ENCODE peak calls at places on chromosomes 11 and 22, in seven cellular contexts. C is A549, W is transverse colon, Y is H1, S is stomach, T is sigmoid colon, I is ovary. R is an unnamed sample.

GRCh38 chr11:130817608-130817944 is 98.7 kb downstream of the SNX19 start:
- DNase-seq in T (no peak), Y (no peak), W (no peak), C (no peak), I (no peak), S (no peak), R (no peak)

GRCh38 chr11:126680109-126680508 is 320.5 kb downstream of the KIRREL3 start:
- DNase-seq in W (no peak), T (no peak), C (no peak), I (no peak), S (no peak), Y (no peak), R (no peak)

GRCh38 chr11:120956710-120957500 is 67.0 kb upstream of the TBCEL start:
- DNase-seq in Y (peak), S (no peak), I (no peak), C (no peak), T (no peak), W (no peak), R (no peak)

GRCh38 chr11:39374963-39375698 is 2084.3 kb downstream of the LRRC4C start:
- DNase-seq in W (no peak), S (no peak), Y (no peak), C (peak), I (no peak), T (no peak), R (no peak)

GRCh38 chr11:116112031-116112935 is 608.1 kb upstream of the CADM1 start:
- DNase-seq in Y (no peak), W (no peak), S (no peak), T (no peak), I (no peak), C (no peak), R (no peak)

GRCh38 chr11:116230453-116230852 is 542.3 kb downstream of the BUD13 start:
- DNase-seq in T (no peak), Y (no peak), C (no peak), I (no peak), S (no peak), W (no peak), R (no peak)

GRCh38 chr11:73972620-73973449 is 9.8 kb downstream of the UCP2 start:
- DNase-seq in I (no peak), T (peak), W (no peak), Y (no peak), S (no peak), C (no peak), R (no peak)

GRCh38 chr11:65853249-65853979 is 4.6 kb downstream of the CFL1 start:
- DNase-seq in S (no peak), W (peak), T (peak), C (no peak), I (peak), Y (no peak), R (peak)

GRCh38 chr11:73334244-73335203 is 26.4 kb downstream of the ARHGEF17 start:
- DNase-seq in W (peak), S (peak), T (peak), Y (no peak), I (peak), C (peak), R (peak)

GRCh38 chr11:2318123-2318522 is 16.3 kb downstream of the TSPAN32 start:
- DNase-seq in T (peak), Y (no peak), I (no peak), S (no peak), C (no peak), W (no peak), R (peak)

DNA sequence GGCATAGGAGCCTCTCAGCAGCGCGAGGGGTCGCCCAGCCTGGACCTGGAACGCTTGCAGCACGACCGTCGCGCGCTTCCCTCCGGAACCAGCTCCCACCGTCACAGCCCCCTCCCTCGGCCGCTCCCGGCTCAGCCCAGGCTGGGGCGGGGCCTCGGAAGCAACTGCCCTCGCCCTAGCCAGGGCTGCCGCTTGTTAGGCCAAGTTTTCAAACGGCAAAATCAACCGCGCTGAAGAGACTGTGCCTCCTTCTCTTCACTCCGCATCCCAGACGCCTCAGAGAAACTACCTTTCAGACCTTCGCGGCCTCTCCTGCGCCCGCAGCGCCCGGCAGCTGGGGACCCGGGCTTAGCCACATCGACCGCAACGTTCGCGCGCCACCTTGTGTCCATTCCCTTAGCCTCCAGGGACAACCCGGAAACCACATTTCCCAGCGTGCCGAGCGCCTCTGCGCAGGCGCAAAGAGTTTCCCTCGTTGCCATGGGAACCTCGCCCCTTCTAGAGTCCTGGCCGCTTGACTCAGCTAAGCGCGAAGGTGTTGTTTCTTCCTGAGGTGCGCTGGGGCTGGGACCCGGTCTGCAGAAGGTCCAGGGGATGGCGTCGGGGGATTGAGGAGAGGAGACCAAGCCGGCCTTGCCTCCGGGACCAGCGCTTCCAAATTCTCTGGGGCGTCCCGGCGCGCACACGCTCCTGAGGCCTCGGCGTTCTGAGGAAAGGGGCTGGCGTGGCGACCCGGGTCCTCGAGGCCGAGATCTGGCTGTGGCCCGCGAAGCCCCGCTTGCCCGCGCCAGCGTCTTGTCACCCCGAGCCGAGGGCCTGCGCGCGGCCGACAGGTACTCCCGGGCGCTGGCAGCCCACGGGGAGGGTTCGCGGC is 14.3 kb downstream of the SSH3 start:
- DNase-seq in I (peak), S (peak), C (peak), W (peak), Y (peak), T (peak), R (peak)
- TF ChIP-seq EP300 in I (no peak), S (no peak), C (no peak), W (no peak), Y (no peak), T (no peak), R (no peak)

GRCh38 chr22:42808516-42808915 is 48.6 kb downstream of the ARFGAP3 start:
- DNase-seq in T (no peak), Y (no peak), W (no peak), I (no peak), S (no peak), C (no peak), R (no peak)

GRCh38 chr22:42805998-42806481 is 51.0 kb downstream of the ARFGAP3 start:
- DNase-seq in Y (peak), I (no peak), S (peak), C (no peak), T (no peak), W (no peak), R (no peak)

GRCh38 chr22:42807185-42807584 is 49.9 kb downstream of the ARFGAP3 start:
- DNase-seq in S (no peak), I (no peak), Y (no peak), T (no peak), C (no peak), W (no peak), R (peak)

GRCh38 chr22:42803454-42803853 is 53.6 kb downstream of the ARFGAP3 start:
- DNase-seq in S (peak), T (peak), W (no peak), C (no peak), I (peak), Y (no peak), R (peak)

GRCh38 chr22:42805016-42805997 is 51.8 kb downstream of the ARFGAP3 start:
- DNase-seq in Y (no peak), T (peak), S (peak), C (no peak), I (peak), W (no peak), R (peak)
- H3K27ac ChIP-seq in Y (peak), T (peak), S (peak), C (peak), I (no peak), W (peak), R (peak)

DNA sequence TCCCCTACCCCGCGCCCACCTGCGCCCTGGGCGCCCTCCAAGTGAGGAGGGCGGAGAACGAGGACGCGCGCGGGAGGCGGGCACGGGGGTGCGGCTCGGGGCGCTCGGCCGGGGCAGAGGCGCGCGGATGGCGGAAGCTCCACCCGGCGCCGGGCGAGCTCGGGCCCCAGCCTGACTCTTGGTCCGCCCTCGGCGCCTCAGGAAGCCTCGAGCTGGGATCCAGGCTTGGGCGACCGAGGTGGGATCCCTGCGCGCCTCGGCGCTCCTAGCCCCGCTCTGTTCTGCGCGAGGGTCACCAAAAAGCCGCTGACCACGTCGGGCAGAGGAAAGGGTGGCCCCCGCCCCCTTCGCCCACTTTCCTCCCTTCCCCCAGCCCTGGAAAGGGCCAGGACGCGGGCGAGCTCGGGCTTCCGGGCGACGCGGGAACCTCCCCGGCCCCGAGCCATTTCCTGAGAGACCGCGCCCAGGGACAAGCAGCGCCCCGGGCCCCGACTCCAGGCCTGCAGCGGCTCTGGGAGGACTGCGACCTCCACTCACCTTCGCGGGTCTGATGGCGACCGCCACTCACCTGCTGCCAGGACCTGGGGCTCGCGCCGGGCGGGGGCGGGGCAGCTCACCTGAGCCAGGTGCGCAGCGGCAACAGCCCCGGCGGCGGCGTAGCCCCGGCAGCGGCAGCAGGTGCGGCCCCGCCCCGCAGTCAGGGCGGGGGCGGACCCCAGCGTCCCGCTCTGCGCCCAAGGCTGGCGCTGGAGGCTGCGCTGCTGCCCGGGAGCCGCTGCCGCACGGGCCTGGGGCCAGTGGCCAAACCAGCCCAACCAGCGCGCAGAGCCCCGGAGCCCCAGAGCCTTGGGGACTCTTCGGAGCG is 2.2 kb upstream of the SIGIRR start:
- DNase-seq in S (peak), C (no peak), T (no peak), W (peak), Y (peak), I (no peak), R (no peak)
- TF ChIP-seq EP300 in S (no peak), C (no peak), T (no peak), W (no peak), Y (no peak), I (no peak), R (no peak)

GRCh38 chr11:117961896-117962295 is 24.3 kb upstream of the IL10RA start:
- DNase-seq in Y (no peak), T (no peak), I (no peak), W (no peak), C (no peak), S (no peak), R (no peak)
- H3K27ac ChIP-seq in Y (no peak), T (no peak), I (no peak), W (no peak), C (no peak), S (no peak), R (no peak)

GRCh38 chr11:119000906-119001305 is 3.0 kb downstream of the CENATAC start:
- DNase-seq in S (no peak), C (no peak), T (no peak), Y (no peak), I (no peak), W (no peak), R (no peak)

GRCh38 chr11:118998822-118999221 is 884 bp downstream of the CENATAC start:
- DNase-seq in W (no peak), I (no peak), Y (no peak), C (peak), T (no peak), S (peak), R (no peak)

GRCh38 chr11:118996926-118997626 is 862 bp upstream of the CENATAC start:
- DNase-seq in I (no peak), S (no peak), Y (no peak), C (peak), T (no peak), W (no peak), R (no peak)

GRCh38 chr11:118998388-118998717 is 415 bp downstream of the CENATAC start:
- DNase-seq in W (peak), T (no peak), Y (no peak), I (no peak), S (no peak), C (no peak), R (no peak)

GRCh38 chr11:118997627-118998387 is at the start of gene CENATAC:
- DNase-seq in C (peak), S (peak), I (peak), Y (peak), W (peak), T (peak), R (peak)
- TF ChIP-seq EP300 in C (no peak), S (no peak), I (no peak), Y (no peak), W (no peak), T (no peak), R (no peak)

DNA sequence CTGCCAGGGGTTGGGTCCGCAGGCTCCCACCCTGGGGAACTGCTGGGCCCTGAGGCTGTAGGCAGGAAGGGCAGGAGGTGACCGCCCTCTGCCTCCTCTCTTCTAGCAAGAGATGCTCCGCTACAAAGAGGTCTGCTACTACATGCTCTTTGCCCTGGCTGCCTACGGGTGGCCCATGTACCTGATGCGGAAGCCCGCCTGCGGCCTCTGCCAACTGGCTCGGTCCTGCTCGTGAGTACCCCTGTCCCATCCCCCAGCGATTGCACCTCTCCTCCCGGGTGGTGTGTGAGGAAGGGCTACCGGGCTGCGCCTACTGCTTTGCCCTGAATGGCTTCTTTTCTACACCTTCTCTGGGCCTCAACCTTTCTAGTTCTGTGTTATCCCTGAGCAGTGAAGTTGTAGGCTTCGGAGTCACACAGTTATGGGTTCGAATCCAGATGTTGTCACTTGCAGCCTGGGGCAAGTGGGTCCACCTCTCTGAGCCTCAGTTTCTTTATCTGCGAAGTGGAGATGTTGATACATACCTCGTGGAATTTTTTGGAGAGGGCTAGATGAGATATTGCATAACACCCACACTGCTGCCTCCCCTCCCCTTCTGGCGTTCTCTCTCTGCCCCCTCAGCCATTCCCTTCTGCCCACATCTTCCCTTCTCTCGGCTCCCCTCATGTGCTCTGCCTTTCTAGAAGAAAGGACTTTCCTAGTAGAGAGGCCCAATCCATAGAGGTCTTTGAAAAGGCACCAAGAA is 21.1 kb upstream of the MYRF start:
- DNase-seq in S (no peak), W (no peak), Y (no peak), C (no peak), I (no peak), T (no peak), R (no peak)
- H3K27ac ChIP-seq in S (no peak), W (no peak), Y (no peak), C (no peak), I (no peak), T (peak), R (no peak)

DNA sequence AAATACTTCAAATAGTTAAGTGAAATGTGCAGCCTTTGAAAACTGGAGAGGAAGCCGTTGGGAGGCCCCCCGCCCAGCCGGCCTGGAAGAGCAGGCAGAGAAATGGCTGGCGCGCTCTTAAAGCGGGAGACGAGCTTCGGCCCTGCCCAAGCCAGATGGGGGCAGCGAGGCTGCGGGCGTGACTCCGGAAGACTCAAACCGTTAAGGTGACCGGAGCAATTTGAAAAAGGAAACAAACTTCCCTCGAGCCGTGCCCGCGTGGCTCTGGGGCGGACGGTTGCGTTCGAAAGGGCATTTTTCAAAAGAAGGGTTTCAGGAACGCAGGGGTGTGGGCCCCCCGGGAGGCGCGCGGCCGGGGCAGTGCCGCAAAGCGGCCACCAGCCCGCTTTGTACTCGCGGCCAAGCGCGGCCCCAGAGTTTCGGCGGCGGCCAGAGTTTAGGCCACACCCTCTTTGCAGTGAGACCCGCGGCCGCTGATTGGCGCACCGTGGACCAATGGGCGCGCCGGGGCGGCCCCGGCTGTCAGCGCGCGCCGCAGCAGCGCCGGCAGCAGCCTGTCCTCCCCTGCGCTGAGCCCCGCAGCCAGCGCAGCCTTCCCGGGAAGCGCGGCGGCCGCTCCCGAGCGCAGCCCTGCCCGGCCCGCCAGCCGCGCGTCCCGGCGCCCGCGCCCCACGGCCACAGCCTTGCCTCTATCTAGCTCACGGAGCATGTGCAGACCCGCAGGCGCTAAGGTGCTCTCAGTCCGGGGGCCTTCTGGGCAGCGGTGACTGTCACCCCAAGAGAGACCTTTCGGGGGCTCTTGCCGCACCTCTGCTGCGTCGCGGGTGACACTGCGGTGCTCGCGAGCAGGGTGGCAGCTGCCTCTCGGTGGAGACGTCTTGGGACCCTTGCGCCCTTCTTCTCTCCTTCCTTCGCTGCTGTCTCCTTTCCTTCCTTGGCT is at the start of gene NAV2:
- DNase-seq in Y (peak), S (peak), W (peak), T (peak), C (peak), I (peak), R (peak)
- TF ChIP-seq EP300 in Y (no peak), S (peak), W (no peak), T (peak), C (no peak), I (no peak), R (no peak)

DNA sequence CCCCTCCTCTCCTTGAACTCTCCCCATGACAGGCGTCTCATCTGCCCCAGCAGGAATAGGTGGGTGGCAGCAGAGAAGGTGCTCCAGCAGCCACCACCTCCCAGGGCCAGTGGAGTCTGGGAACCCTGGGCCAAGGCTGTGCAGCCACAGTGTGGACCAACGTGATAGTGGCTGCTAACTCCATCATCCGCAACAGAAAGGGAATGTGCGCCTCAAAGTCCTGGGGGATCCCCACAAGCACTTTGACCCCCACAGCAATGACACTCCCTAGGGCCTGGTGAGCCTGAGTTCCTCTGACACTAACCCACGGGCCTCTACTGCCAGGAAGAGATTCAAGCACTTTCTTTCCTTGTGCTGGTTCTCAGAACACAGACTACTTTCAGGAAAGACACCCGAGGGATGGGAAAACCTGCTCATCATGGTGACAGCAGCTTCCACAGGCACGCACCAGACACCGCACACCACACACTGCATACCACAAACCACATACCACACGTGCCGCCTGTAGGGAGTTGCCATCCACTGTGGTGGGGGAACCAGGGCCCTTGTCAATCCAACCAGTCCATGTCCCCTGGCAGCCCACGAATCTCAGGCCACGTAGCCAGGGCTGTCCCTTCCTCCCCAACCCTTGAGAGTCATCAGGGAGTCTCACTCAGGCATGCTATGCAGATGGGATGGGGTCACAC is 3.4 kb upstream of the SLC25A1 start:
- DNase-seq in W (no peak), C (no peak), S (no peak), T (no peak), Y (no peak), I (no peak), R (no peak)
- H3K27ac ChIP-seq in W (no peak), C (no peak), S (no peak), T (no peak), Y (no peak), I (no peak), R (no peak)

GRCh38 chr11:70119502-70119901 is 41.4 kb downstream of the ANO1 start:
- DNase-seq in W (no peak), S (no peak), C (no peak), I (no peak), T (no peak), Y (no peak), R (no peak)
- TF ChIP-seq EP300 in W (no peak), S (no peak), C (no peak), I (no peak), T (no peak), Y (no peak), R (no peak)

R was measured in suprapubic skin.